ENCODE peak calls at places on chromosomes 1 and 21, in five cellular contexts. V is H1, X is upper lobe of left lung, C is GM12878, A is suprapubic skin. H is an unnamed sample. For H3K4me1 and H3K27me3, the result is how much of the 10 kb centered on the place peaks cover.

GRCh38 chr1:227890451-227891222 is 57.1 kb downstream of the WNT9A start:
- DNase-seq in V (no peak), X (peak), C (no peak), A (no peak), H (peak)

GRCh38 chr1:117605164-117605810 is 561 bp upstream of the TENT5C start:
- DNase-seq in V (no peak), X (peak), C (no peak), A (peak), H (peak)

GRCh38 chr1:81834921-81835698 is 34.4 kb downstream of the ADGRL2 start:
- DNase-seq in V (no peak), X (no peak), C (no peak), A (no peak), H (no peak)

GRCh38 chr1:184563308-184563707 is 176.5 kb downstream of the C1orf21 start:
- DNase-seq in V (no peak), X (no peak), C (no peak), A (no peak), H (no peak)

GRCh38 chr1:208929575-208929974 is 653.9 kb upstream of the CAMK1G start:
- DNase-seq in V (no peak), X (no peak), C (no peak), A (no peak), H (no peak)

GRCh38 chr1:212478467-212479025 is 45.8 kb downstream of the NENF start:
- DNase-seq in V (no peak), X (no peak), C (no peak), A (no peak), H (peak)

GRCh38 chr1:93704063-93704462 is 22.4 kb upstream of the BCAR3 start:
- DNase-seq in V (no peak), X (no peak), C (peak), A (no peak), H (peak)

GRCh38 chr1:153728305-153729066 is 636 bp downstream of the INTS3 start:
- DNase-seq in V (no peak), X (peak), C (no peak), A (peak), H (peak)

GRCh38 chr1:39407889-39408640 is 83.4 kb upstream of the BMP8A start:
- DNase-seq in V (no peak), X (no peak), C (no peak), A (no peak), H (no peak)

GRCh38 chr21:34613679-34614442 is 1.1 kb downstream of the RCAN1 start:
- DNase-seq in V (no peak), X (no peak), C (no peak), A (no peak), H (no peak)

GRCh38 chr1:13820456-13820855 is 120.5 kb downstream of the PRDM2 start:
- DNase-seq in V (no peak), X (no peak), C (no peak), A (no peak), H (no peak)

GRCh38 chr1:174131032-174131638 is 28.2 kb upstream of the RABGAP1L start:
- DNase-seq in V (no peak), X (no peak), C (no peak), A (no peak), H (no peak)

GRCh38 chr1:82586473-82586872 is 785.7 kb downstream of the ADGRL2 start:
- DNase-seq in V (no peak), X (no peak), C (no peak), A (peak), H (peak)

GRCh38 chr1:229107972-229108371 is 162.9 kb upstream of the RAB4A start:
- DNase-seq in V (no peak), X (no peak), C (no peak), A (no peak), H (peak)

GRCh38 chr1:180912801-180913616 is at the start of gene KIAA1614:
- DNase-seq in V (no peak), X (no peak), C (no peak), A (peak), H (peak)

GRCh38 chr1:201302168-201302896 is 19.0 kb downstream of the PKP1 start:
- DNase-seq in V (no peak), X (no peak), C (no peak), A (no peak), H (no peak)

GRCh38 chr1:220787069-220787614 is 429 bp downstream of the MTARC1 start:
- DNase-seq in V (no peak), X (peak), C (no peak), A (no peak), H (peak)

GRCh38 chr21:25889996-25890395 is 155.2 kb downstream of the GABPA start:
- DNase-seq in V (no peak), X (no peak), C (no peak), A (no peak), H (no peak)

GRCh38 chr21:38654580-38654979 is 151.1 kb upstream of the ETS2 start:
- DNase-seq in V (no peak), X (no peak), C (no peak), A (no peak), H (no peak)

GRCh38 chr1:148354284-148354869 is 128.7 kb downstream of the PPIAL4G start:
- DNase-seq in V (no peak), X (no peak), C (no peak), A (no peak), H (no peak)

GRCh38 chr1:198756470-198756869 is 117.6 kb downstream of the PTPRC start:
- DNase-seq in V (no peak), X (no peak), C (no peak), A (no peak), H (no peak)

GRCh38 chr1:213381572-213382084 is 330.6 kb downstream of the RPS6KC1 start:
- DNase-seq in V (no peak), X (no peak), C (no peak), A (no peak), H (no peak)

GRCh38 chr1:247386217-247386616 is 29.8 kb upstream of the NLRP3 start:
- DNase-seq in V (no peak), X (no peak), C (no peak), A (no peak), H (no peak)

GRCh38 chr1:162922196-162922595 is 61.2 kb upstream of the CCDC190 start:
- DNase-seq in V (no peak), X (no peak), C (no peak), A (no peak), H (no peak)

GRCh38 chr1:9767964-9768668 is 55.6 kb downstream of the CLSTN1 start:
- DNase-seq in V (no peak), X (no peak), C (no peak), A (no peak), H (peak)
- H3K4me1 ChIP-seq in V (under half), X (under half), C (under half), A (under half), H (under half)

GRCh38 chr1:9942939-9943807 is at the start of the genes LZIC and NMNAT1:
- DNase-seq in V (peak), X (peak), C (peak), A (peak), H (peak)
- TF ChIP-seq EP300 in V (peak), X (no peak), C (no peak), A (no peak), H (no peak)

GRCh38 chr1:171507435-171507834 is 22.1 kb downstream of the PRRC2C start:
- DNase-seq in V (no peak), X (no peak), C (no peak), A (no peak), H (no peak)
- H3K27me3 ChIP-seq in V (under half), X (under half), C (under half), A (under half), H (under half)

GRCh38 chr1:27368872-27369703 is 2.3 kb upstream of the MAP3K6 start:
- DNase-seq in V (no peak), X (no peak), C (no peak), A (no peak), H (no peak)
- H3K4me1 ChIP-seq in V (under half), X (under half), C (under half), A (half or more), H (under half)

H was measured in sigmoid colon.